ENCODE peak calls at places on chromosomes 1 and 21, in seven cellular contexts. M is PC-3; J is fibroblast of the aortic adventitia; Y is CD4-positive, alpha-beta memory T cell; C is epithelial cell of esophagus; K is fibroblast of pulmonary artery; Z is ovary. D is an unnamed sample.

GRCh38 chr1:200905411-200906052 is 10.8 kb downstream of the INAVA start:
- DNase-seq in Y (peak; percentile 87), J (no peak), C (peak; percentile 90), Z (no peak), M (peak; percentile 68), K (no peak), D (no peak)

GRCh38 chr1:92701147-92701546 is 83.8 kb downstream of the EVI5 start:
- DNase-seq in C (peak; percentile 17), K (peak; percentile 73), Y (no peak), Z (no peak), J (peak; percentile 89), M (no peak), D (no peak)

GRCh38 chr1:18719786-18720436 is 89.3 kb downstream of the PAX7 start:
- DNase-seq in C (peak; percentile 16), M (peak; percentile 45), Z (no peak), J (no peak), Y (no peak), K (no peak), D (no peak)

GRCh38 chr1:182087304-182087703 is 25.8 kb upstream of the ZNF648 start:
- DNase-seq in Y (no peak), C (peak; percentile 17), Z (no peak), J (no peak), K (no peak), M (no peak), D (no peak)

GRCh38 chr21:35578831-35579470 is 481.4 kb downstream of the SETD4 start:
- DNase-seq in C (peak; percentile 51), Y (no peak), J (peak; percentile 55), M (no peak), K (peak; percentile 25), Z (no peak), D (no peak)

GRCh38 chr1:41383094-41383852 is 22.0 kb downstream of the FOXO6 start:
- DNase-seq in M (peak; percentile 73), C (peak; percentile 56), J (no peak), Z (peak; percentile 64), Y (peak; percentile 74), K (peak; percentile 30), D (no peak)

GRCh38 chr1:83508485-83509151 is 490.3 kb downstream of the TTLL7 start:
- DNase-seq in C (no peak), J (peak; percentile 87), M (no peak), K (peak; percentile 40), Z (no peak), Y (peak; percentile 67), D (peak; percentile 75)

GRCh38 chr21:26795866-26796329 is 49.3 kb downstream of the ADAMTS1 start:
- DNase-seq in M (peak; percentile 84), Z (peak; percentile 96), C (peak; percentile 68), J (peak; percentile 98), Y (no peak), K (peak; percentile 99), D (no peak)

GRCh38 chr1:13699936-13700520 is at the start of gene PRDM2:
- DNase-seq in M (peak; percentile 31), Y (peak; percentile 55), Z (peak; percentile 47), K (peak; percentile 44), C (peak; percentile 48), J (peak; percentile 26), D (peak; percentile 81)

GRCh38 chr1:75991497-75992114 is 59.4 kb upstream of the ASB17 start:
- DNase-seq in J (peak; percentile 80), C (peak; percentile 90), K (peak; percentile 90), Y (peak; percentile 38), M (peak; percentile 80), Z (peak; percentile 85), D (no peak)

GRCh38 chr21:15839026-15839425 is 109.2 kb downstream of the USP25 start:
- DNase-seq in K (no peak), Z (no peak), C (peak; percentile 44), J (no peak), M (peak; percentile 78), Y (no peak), D (no peak)

GRCh38 chr1:44281987-44282703 is 68.9 kb downstream of the DMAP1 start:
- DNase-seq in C (no peak), M (no peak), Z (no peak), J (no peak), K (no peak), Y (no peak), D (no peak)

GRCh38 chr1:99139876-99140275 is 124.4 kb upstream of the PLPPR4 start:
- DNase-seq in K (no peak), J (no peak), C (no peak), Y (no peak), M (no peak), Z (no peak), D (no peak)

GRCh38 chr1:3292051-3292722 is 162.3 kb upstream of the ARHGEF16 start:
- DNase-seq in M (no peak), Z (no peak), K (no peak), C (no peak), Y (no peak), J (no peak), D (no peak)

GRCh38 chr1:6727535-6727934 is 25.9 kb upstream of the DNAJC11 start:
- DNase-seq in C (peak; percentile 70), Y (no peak), K (peak; percentile 71), Z (peak; percentile 23), M (peak; percentile 88), J (peak; percentile 66), D (no peak)

DNA sequence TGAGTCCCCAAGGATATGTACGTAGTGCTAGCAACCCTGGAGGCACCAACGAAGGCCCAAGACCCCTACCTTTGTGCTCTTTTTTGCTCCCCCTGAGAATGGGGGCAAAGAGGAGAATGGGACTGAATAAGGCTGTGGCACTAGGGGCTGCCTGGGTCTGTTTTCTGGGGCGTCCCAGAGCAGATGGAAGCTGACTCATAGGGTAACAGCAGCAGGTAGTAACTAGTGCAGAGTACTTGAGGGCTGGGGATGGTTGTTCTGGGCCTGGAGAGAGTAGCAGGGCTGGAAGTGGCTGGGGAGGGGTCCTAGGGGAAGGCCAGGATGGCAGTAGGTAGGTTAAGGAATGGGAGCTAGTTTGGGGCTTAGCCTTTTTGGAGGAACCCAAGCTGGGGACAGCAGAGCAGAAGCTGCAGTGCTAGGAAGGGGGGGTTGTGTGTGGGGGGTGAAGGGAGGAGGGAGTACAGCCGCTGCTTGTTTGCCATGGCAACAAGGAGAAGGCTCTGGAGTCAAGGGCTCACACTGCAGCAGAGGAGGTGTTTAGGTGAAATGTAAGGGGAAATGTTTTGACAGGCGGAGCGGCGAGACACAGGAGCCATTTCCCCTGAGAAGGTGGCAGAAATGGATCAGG is 1.8 kb downstream of the NCDN start:
- DNase-seq in Y (peak; percentile 71), K (no peak), C (no peak), Z (no peak), M (no peak), J (no peak), D (no peak)
- H3K4me3 ChIP-seq in Y (no peak overlapping the region), K (peak overlapping the region; percentile 90), C (peak overlapping the region; percentile 92), Z (no peak overlapping the region), M (no peak overlapping the region), J (peak overlapping the region; percentile 44), D (no peak overlapping the region)

GRCh38 chr1:15836772-15837669 is 10.5 kb upstream of the SPEN start:
- DNase-seq in Z (peak; percentile 47), C (no peak), J (no peak), K (no peak), Y (peak; percentile 90), M (no peak), D (peak; percentile 72)
- H3K4me3 ChIP-seq in Z (no peak overlapping the region), C (no peak overlapping the region), J (no peak overlapping the region), K (no peak overlapping the region), Y (no peak overlapping the region), M (no peak overlapping the region), D (peak overlapping the region; percentile 42)

GRCh38 chr21:24976238-24976637 is 631.0 kb downstream of the MRPL39 start:
- DNase-seq in M (no peak), Z (no peak), J (no peak), K (no peak), Y (no peak), C (no peak), D (peak; percentile 16)
- H3K4me3 ChIP-seq in M (no peak overlapping the region), Z (no peak overlapping the region), J (no peak overlapping the region), K (no peak overlapping the region), Y (no peak overlapping the region), C (no peak overlapping the region), D (no peak overlapping the region)

GRCh38 chr1:48471603-48472576 is at the start of gene SPATA6:
- DNase-seq in Y (peak; percentile 86), Z (peak; percentile 99), M (peak; percentile 89), C (peak; percentile 94), J (peak; percentile 93), K (peak; percentile 96), D (peak; percentile 88)

GRCh38 chr1:48471103-48471502 is 901 bp downstream of the SPATA6 start:
- DNase-seq in Z (peak; percentile 24), J (peak; percentile 16), M (no peak), K (peak; percentile 28), Y (no peak), C (no peak), D (no peak)

GRCh38 chr1:48472747-48473146 is 743 bp upstream of the SPATA6 start:
- DNase-seq in K (no peak), Y (no peak), C (no peak), M (no peak), Z (no peak), J (no peak), D (no peak)

GRCh38 chr1:48470506-48470905 is 1.5 kb downstream of the SPATA6 start:
- DNase-seq in Z (peak; percentile 52), M (no peak), C (peak; percentile 11), J (no peak), Y (no peak), K (peak; percentile 52), D (no peak)

GRCh38 chr1:48469616-48470500 is 2.1 kb downstream of the SPATA6 start:
- DNase-seq in C (peak; percentile 45), K (peak; percentile 87), Z (peak; percentile 58), Y (no peak), M (peak; percentile 39), J (peak; percentile 85), D (no peak)
- H3K4me3 ChIP-seq in C (no peak overlapping the region), K (peak overlapping the region; percentile 73), Z (peak overlapping the region; percentile 79), Y (no peak overlapping the region), M (peak overlapping the region; percentile 21), J (peak overlapping the region; percentile 75), D (no peak overlapping the region)

DNA sequence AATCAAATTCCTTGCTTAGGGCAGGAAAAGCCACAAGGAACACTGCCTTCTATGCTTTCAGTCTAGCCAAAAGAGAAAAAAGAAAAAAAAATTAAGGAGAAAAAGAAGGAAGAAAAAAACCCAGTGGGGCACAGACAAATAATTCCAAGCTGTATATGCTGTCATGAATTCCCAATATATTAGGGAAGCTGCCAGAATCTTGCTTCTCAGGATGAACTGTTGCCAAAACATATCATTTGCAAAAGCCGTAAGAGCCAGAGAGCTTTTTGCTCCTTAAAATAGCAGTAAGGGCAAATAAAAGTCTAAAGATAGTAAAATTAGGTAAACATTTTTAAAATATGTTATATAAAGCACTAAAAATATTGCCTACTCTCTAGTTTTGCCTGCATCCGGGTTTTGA is 52.1 kb downstream of the PGM1 start:
- DNase-seq in J (peak; percentile 62), C (no peak), M (no peak), K (no peak), Y (no peak), Z (no peak), D (no peak)
- H3K4me3 ChIP-seq in J (no peak overlapping the region), C (no peak overlapping the region), M (no peak overlapping the region), K (no peak overlapping the region), Y (no peak overlapping the region), Z (no peak overlapping the region), D (no peak overlapping the region)

GRCh38 chr1:165330483-165330882 is 26.0 kb downstream of the LMX1A start:
- DNase-seq in Y (no peak), K (no peak), J (no peak), C (peak; percentile 62), M (peak; percentile 66), Z (no peak), D (no peak)
- H3K4me3 ChIP-seq in Y (no peak overlapping the region), K (no peak overlapping the region), J (no peak overlapping the region), C (no peak overlapping the region), M (no peak overlapping the region), Z (no peak overlapping the region), D (no peak overlapping the region)

D was measured in GM06990.